ENCODE peak calls at places on chromosomes 2 and 18, in ten cellular contexts. A is pancreas; C is dorsolateral prefrontal cortex; R is OCI-LY7; X is GM12865; E is Calu3; L is mammary epithelial cell; H is neural progenitor cell; K is CD8-positive, alpha-beta T cell; W is CD4-positive, alpha-beta T cell. D is an unnamed sample.

GRCh38 chr2:162123806-162124758 is 28.0 kb downstream of the GCG start:
- DNase-seq in W (no peak), H (peak; percentile 68), E (peak; percentile 13), X (peak; percentile 76), L (peak; percentile 38), C (no peak), K (peak; percentile 22), A (no peak), R (peak; percentile 74), D (peak; percentile 62)

GRCh38 chr18:79400091-79400590 is 4.4 kb downstream of the NFATC1 start:
- DNase-seq in R (peak; percentile 70), C (peak; percentile 38), A (peak; percentile 83), H (peak; percentile 63), W (peak; percentile 63), X (peak; percentile 71), L (no peak), E (no peak), K (peak; percentile 69), D (peak; percentile 88)

GRCh38 chr2:26911911-26912861 is 58.3 kb upstream of the MAPRE3 start:
- DNase-seq in X (no peak), L (no peak), H (peak; percentile 96), C (peak; percentile 91), A (no peak), K (no peak), E (no peak), W (no peak), R (no peak), D (no peak)

GRCh38 chr2:24819442-24820174 is 26.4 kb downstream of the CENPO start:
- DNase-seq in R (no peak), C (peak; percentile 17), H (no peak), E (no peak), W (no peak), X (no peak), K (no peak), A (no peak), L (no peak), D (no peak)

GRCh38 chr2:152546230-152546837 is 170.9 kb downstream of the PRPF40A start:
- DNase-seq in X (no peak), W (no peak), E (no peak), R (no peak), H (no peak), A (no peak), C (no peak), L (no peak), K (no peak), D (no peak)

GRCh38 chr2:238379096-238379810 is 47.5 kb upstream of the ASB1 start:
- DNase-seq in E (peak; percentile 78), W (no peak), C (no peak), A (no peak), X (peak; percentile 56), H (no peak), L (peak; percentile 84), R (no peak), K (no peak), D (peak; percentile 35)

GRCh38 chr2:16071039-16071864 is 130.9 kb downstream of the MYCN start:
- DNase-seq in R (no peak), H (no peak), X (no peak), K (no peak), A (no peak), E (no peak), C (no peak), W (no peak), L (no peak), D (no peak)

GRCh38 chr2:130849896-130850787 is 13.4 kb downstream of the ARHGEF4 start:
- DNase-seq in X (no peak), C (no peak), K (no peak), W (no peak), A (no peak), L (no peak), H (no peak), R (no peak), E (no peak), D (no peak)

GRCh38 chr18:74714796-74715195 is 117.1 kb downstream of the ZNF407 start:
- DNase-seq in C (no peak), A (no peak), X (no peak), E (no peak), H (peak; percentile 51), L (no peak), R (no peak), W (no peak), K (no peak), D (no peak)

GRCh38 chr2:185291035-185291647 is 447.5 kb upstream of the FSIP2 start:
- DNase-seq in C (no peak), K (no peak), W (no peak), E (peak; percentile 67), A (peak; percentile 66), R (peak; percentile 39), L (peak; percentile 53), H (peak; percentile 82), X (peak; percentile 71), D (no peak)

GRCh38 chr18:70334728-70335329 is 46.0 kb downstream of the SOCS6 start:
- DNase-seq in H (no peak), X (no peak), L (peak; percentile 76), K (no peak), E (no peak), C (no peak), R (no peak), A (no peak), W (no peak), D (no peak)

GRCh38 chr18:28855524-28855923 is 678.6 kb upstream of the CDH2 start:
- DNase-seq in C (no peak), E (no peak), X (no peak), K (no peak), H (no peak), R (no peak), W (no peak), L (peak; percentile 8), A (no peak), D (no peak)

GRCh38 chr2:50344509-50345106 is 687.3 kb downstream of the NRXN1 start:
- DNase-seq in W (no peak), A (no peak), E (no peak), K (no peak), R (peak; percentile 1), X (peak; percentile 2), C (no peak), H (peak; percentile 49), L (no peak), D (no peak)

GRCh38 chr18:38076346-38077053 is 510.9 kb upstream of the CELF4 start:
- DNase-seq in R (no peak), W (no peak), K (no peak), A (no peak), L (no peak), E (no peak), H (no peak), X (no peak), C (no peak), D (no peak)

DNA sequence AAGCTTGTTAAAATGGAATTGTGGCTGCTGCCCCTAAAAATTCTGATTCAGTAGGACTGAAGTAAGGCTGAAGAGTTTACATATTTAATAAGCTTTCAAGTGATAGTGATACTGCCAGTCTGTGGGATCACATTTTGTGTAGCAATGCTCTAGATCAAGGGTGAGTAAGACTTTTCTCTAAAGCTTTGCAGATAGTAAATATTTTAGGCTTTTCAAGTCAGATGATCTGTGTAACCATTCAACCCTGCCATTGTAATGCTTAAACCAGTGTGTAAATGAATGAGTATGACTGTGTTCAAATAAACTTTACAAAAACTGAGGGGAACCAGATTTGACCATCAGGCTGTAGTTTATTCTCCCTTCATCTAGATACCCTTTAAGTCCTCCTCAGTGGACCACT is 92.7 kb downstream of the PIK3C3 start:
- DNase-seq in E (no peak), R (no peak), K (no peak), L (peak; percentile 12), W (no peak), C (no peak), A (no peak), H (no peak), X (no peak), D (no peak)
- TF ChIP-seq CTCF in E (no peak), R (no peak), K (no peak), L (no peak), W (no peak), C (no peak), A (no peak), H (no peak), X (no peak), D (no peak)

DNA sequence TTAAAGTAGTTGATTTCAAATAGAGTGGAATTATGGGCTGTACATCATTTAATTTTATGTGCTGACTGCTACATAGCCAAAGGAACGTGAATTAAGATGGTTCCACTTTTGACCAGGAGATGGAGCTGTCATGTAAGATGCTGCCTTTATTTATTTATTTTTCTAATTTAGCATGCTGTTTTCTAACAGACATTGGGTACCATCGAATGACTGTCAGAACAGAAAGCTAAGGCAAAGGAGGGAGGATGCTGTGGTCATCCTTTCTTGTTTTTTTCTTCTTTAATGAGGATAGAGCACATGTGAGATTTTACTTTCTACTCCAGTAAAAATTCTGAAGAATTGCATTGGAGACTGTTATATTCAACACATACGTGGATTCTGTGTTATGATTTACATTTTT is at the start of gene SCN2A:
- DNase-seq in E (peak; percentile 35), K (no peak), C (no peak), H (peak; percentile 68), L (peak; percentile 35), A (no peak), R (peak; percentile 51), W (no peak), X (peak; percentile 65), D (no peak)
- TF ChIP-seq CTCF in E (peak; percentile 73), K (peak; percentile 26), C (peak; percentile 75), H (peak; percentile 80), L (peak; percentile 75), A (peak; percentile 9), R (peak; percentile 87), W (peak; percentile 34), X (peak; percentile 50), D (peak; percentile 32)

DNA sequence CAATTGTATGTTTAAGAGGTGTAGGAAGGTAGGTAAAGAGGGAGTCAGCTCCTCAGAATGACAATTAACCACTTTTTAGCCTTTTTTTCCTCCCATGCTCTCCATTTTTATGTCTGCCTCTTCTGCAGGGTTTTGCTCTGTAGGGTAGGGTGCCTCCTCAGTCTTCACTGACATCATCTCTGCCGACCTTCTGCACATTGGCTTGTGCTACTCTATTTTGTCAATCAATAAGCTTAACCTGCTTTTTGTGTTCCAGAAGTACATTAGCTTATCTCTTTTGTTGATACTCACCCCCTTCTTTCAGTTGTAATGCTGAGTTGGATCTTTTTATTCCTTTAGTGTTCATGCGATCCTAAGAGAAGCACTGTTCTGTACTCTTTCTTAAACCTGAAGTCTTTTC is 323.2 kb downstream of the RDH14 start:
- DNase-seq in K (no peak), C (no peak), X (no peak), A (no peak), L (no peak), H (no peak), E (no peak), W (no peak), R (no peak), D (no peak)
- TF ChIP-seq CTCF in K (no peak), C (no peak), X (no peak), A (no peak), L (no peak), H (no peak), E (no peak), W (no peak), R (no peak), D (no peak)

GRCh38 chr2:213861638-213862037 is 549.2 kb upstream of the VWC2L start:
- DNase-seq in H (no peak), K (no peak), A (no peak), L (no peak), X (no peak), W (no peak), E (no peak), R (no peak), C (no peak), D (no peak)
- TF ChIP-seq CTCF in H (no peak), K (no peak), A (no peak), L (no peak), X (no peak), W (no peak), E (no peak), R (no peak), C (no peak), D (no peak)